ENCODE peak calls at places on chromosomes 1 and 21, in ten cellular contexts. Q is A549; R is mesendoderm; H is fibroblast of lung; O is effector memory CD4-positive, alpha-beta T cell; W is K562; M is heart left ventricle; I is CD8-positive, alpha-beta T cell; C is stomach; Y is ovary. J is an unnamed sample.
A peak's percentile ranks its signal among the peaks of the same experiment; 100 is the strongest.

GRCh38 chr1:235986869-235987268 is 78.0 kb downstream of the NID1 start:
- DNase-seq in Q (no peak), R (no peak), H (no peak), O (no peak), W (no peak), M (no peak), I (no peak), C (no peak), Y (no peak), J (no peak)

GRCh38 chr21:45098867-45099266 is 24.5 kb downstream of the ADARB1 start:
- DNase-seq in Q (peak; percentile 14), R (peak; percentile 40), H (no peak), O (no peak), W (peak; percentile 47), M (no peak), I (no peak), C (no peak), Y (no peak), J (no peak)

GRCh38 chr1:204697893-204698292 is 12.4 kb upstream of the LRRN2 start:
- DNase-seq in Q (no peak), R (no peak), H (no peak), O (no peak), W (no peak), M (no peak), I (no peak), C (no peak), Y (no peak), J (no peak)

GRCh38 chr1:110097507-110098221 is 14.6 kb upstream of the UBL4B start:
- DNase-seq in Q (no peak), R (no peak), H (no peak), O (no peak), W (no peak), M (no peak), I (no peak), C (no peak), Y (no peak), J (no peak)

GRCh38 chr1:15100369-15101111 is 53.0 kb upstream of the TMEM51 start:
- DNase-seq in Q (peak; percentile 50), R (peak; percentile 65), H (peak; percentile 41), O (no peak), W (peak; percentile 70), M (peak; percentile 42), I (peak; percentile 60), C (peak; percentile 66), Y (peak; percentile 57), J (no peak)

GRCh38 chr1:68232354-68233148 is at the start of gene WLS:
- DNase-seq in Q (peak; percentile 28), R (peak; percentile 95), H (peak; percentile 84), O (no peak), W (no peak), M (peak; percentile 87), I (no peak), C (peak; percentile 83), Y (peak; percentile 87), J (peak; percentile 89)

GRCh38 chr1:39509360-39510009 is 18.0 kb downstream of the BMP8A start:
- DNase-seq in Q (no peak), R (no peak), H (peak; percentile 31), O (no peak), W (no peak), M (peak; percentile 73), I (no peak), C (no peak), Y (peak; percentile 82), J (no peak)

GRCh38 chr1:27600500-27601175 is 3.3 kb downstream of the AHDC1 start:
- DNase-seq in Q (no peak), R (peak; percentile 88), H (no peak), O (no peak), W (peak; percentile 71), M (no peak), I (no peak), C (no peak), Y (no peak), J (no peak)

GRCh38 chr1:72177711-72178110 is 104.6 kb downstream of the NEGR1 start:
- DNase-seq in Q (no peak), R (no peak), H (peak; percentile 19), O (no peak), W (no peak), M (no peak), I (no peak), C (no peak), Y (no peak), J (no peak)

GRCh38 chr21:33419538-33420123 is 16.4 kb downstream of the IFNGR2 start:
- DNase-seq in Q (peak; percentile 62), R (no peak), H (peak; percentile 96), O (no peak), W (no peak), M (peak; percentile 67), I (no peak), C (peak; percentile 40), Y (peak; percentile 30), J (no peak)

GRCh38 chr1:235866207-235866912 is at the start of gene LYST:
- DNase-seq in Q (peak; percentile 62), R (peak; percentile 70), H (peak; percentile 49), O (peak; percentile 19), W (peak; percentile 36), M (peak; percentile 45), I (peak; percentile 69), C (peak; percentile 49), Y (peak; percentile 58), J (peak; percentile 67)

GRCh38 chr1:216794541-216795055 is 71.4 kb upstream of the ESRRG start:
- DNase-seq in Q (no peak), R (no peak), H (no peak), O (no peak), W (no peak), M (no peak), I (no peak), C (no peak), Y (no peak), J (no peak)

GRCh38 chr1:73593804-73594203 is 604.2 kb downstream of the LRRIQ3 start:
- DNase-seq in Q (no peak), R (peak; percentile 8), H (no peak), O (no peak), W (no peak), M (no peak), I (no peak), C (no peak), Y (no peak), J (no peak)
- H3K4me3 ChIP-seq in Q (no peak overlapping the region), R (no peak overlapping the region), H (no peak overlapping the region), O (no peak overlapping the region), W (no peak overlapping the region), M (no peak overlapping the region), I (no peak overlapping the region), C (no peak overlapping the region), Y (no peak overlapping the region), J (peak overlapping the region; percentile 41)

DNA sequence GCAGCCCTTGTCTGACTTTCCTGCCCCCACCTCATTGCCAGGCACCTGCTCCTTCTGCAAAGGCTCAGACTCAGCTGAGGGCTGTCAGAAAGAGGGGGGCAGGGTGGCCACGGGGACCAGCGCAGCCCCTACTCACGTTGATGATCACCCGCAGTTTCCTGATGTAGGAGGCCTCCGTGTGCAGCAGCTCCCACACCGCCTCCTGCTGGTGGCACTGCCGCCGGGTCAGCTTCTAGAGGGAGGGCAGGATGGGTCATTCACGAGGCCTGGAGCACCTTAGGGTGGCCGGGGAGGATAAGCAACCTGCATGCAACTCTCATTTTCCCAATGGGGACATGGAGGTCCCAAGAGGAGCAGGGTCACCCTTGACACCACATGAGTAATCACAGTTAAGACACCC is 6.4 kb upstream of the TNFRSF25 start:
- DNase-seq in Q (no peak), R (no peak), H (no peak), O (no peak), W (peak; percentile 75), M (no peak), I (no peak), C (no peak), Y (no peak), J (no peak)
- H3K4me1 ChIP-seq in Q (peaks cover 7% of the 10 kb centered on the region), R (no peaks in the 10 kb centered on the region), H (no peaks in the 10 kb centered on the region), O (peaks cover 9% of the 10 kb centered on the region), W (peaks cover 10% of the 10 kb centered on the region), M (no peaks in the 10 kb centered on the region), I (peaks cover 8% of the 10 kb centered on the region), C (peaks cover 14% of the 10 kb centered on the region), Y (no peaks in the 10 kb centered on the region), J (no peaks in the 10 kb centered on the region)

GRCh38 chr1:17615959-17616358 is 76.5 kb downstream of the ARHGEF10L start:
- DNase-seq in Q (no peak), R (no peak), H (no peak), O (no peak), W (no peak), M (no peak), I (no peak), C (no peak), Y (no peak), J (no peak)

GRCh38 chr1:17620448-17620847 is 81.0 kb downstream of the ARHGEF10L start:
- DNase-seq in Q (no peak), R (no peak), H (no peak), O (no peak), W (no peak), M (no peak), I (no peak), C (no peak), Y (no peak), J (no peak)

GRCh38 chr1:17616731-17617279 is 77.3 kb downstream of the ARHGEF10L start:
- DNase-seq in Q (no peak), R (no peak), H (peak; percentile 33), O (no peak), W (no peak), M (no peak), I (no peak), C (no peak), Y (no peak), J (no peak)

GRCh38 chr1:17618558-17619247 is 79.2 kb downstream of the ARHGEF10L start:
- DNase-seq in Q (no peak), R (no peak), H (no peak), O (no peak), W (no peak), M (peak; percentile 58), I (no peak), C (no peak), Y (no peak), J (no peak)

DNA sequence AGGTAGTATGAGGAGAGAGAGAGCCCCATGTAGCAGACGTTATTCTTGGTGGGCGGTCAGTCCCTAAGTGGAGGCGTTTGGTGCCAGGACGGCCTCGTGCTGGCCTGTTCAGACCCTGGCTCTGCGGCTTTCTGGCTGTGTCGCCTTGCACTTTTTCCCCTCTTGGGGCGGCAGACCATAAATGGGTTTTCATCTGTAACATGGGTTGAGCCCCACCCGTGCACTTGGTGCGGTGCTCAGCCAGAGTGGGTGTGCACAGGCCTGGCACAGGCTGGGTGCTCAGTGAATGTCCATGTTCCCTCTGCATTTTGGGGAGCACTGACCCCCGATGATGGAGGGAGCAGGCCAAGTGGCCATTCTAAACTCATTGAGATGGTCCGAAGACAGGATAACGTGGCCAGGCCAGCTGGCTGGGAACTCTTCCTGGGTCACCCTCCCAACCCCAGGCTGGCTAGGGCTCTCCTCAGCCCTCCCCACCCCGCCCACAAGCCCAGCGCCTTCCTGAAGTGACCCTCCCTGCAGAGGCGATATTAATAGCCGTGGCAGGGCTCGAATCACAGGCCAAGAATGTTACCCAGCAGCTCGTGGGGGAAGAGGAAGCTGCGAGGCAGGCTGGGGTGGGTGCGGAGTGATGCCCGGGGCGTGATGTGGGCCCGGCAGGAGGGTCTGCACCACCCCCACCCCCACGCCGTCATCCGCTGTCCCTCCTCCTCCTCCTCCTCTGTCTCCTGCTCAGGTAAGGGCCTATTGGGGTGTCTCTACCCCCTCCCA is 78.5 kb downstream of the ARHGEF10L start:
- DNase-seq in Q (no peak), R (peak; percentile 44), H (peak; percentile 45), O (no peak), W (no peak), M (peak; percentile 86), I (no peak), C (no peak), Y (no peak), J (peak; percentile 94)
- H3K4me3 ChIP-seq in Q (no peak overlapping the region), R (no peak overlapping the region), H (peak overlapping the region; percentile 26), O (no peak overlapping the region), W (no peak overlapping the region), M (peak overlapping the region; percentile 51), I (no peak overlapping the region), C (peak overlapping the region; percentile 22), Y (no peak overlapping the region), J (peak overlapping the region; percentile 68)

GRCh38 chr1:10510520-10511493 is 36.1 kb downstream of the PEX14 start:
- DNase-seq in Q (peak; percentile 32), R (no peak), H (peak; percentile 88), O (peak; percentile 62), W (peak; percentile 90), M (no peak), I (peak; percentile 81), C (no peak), Y (no peak), J (no peak)
- H3K4me1 ChIP-seq in Q (peaks cover 40% of the 10 kb centered on the region), R (peaks cover 2% of the 10 kb centered on the region), H (peaks cover 20% of the 10 kb centered on the region), O (peaks cover 68% of the 10 kb centered on the region), W (peaks cover 35% of the 10 kb centered on the region), M (peaks cover 8% of the 10 kb centered on the region), I (peaks cover 70% of the 10 kb centered on the region), C (peaks cover 86% of the 10 kb centered on the region), Y (peaks cover 2% of the 10 kb centered on the region), J (peaks cover 16% of the 10 kb centered on the region)